ENCODE peak calls at places on chromosomes 11 and 22, in four cellular contexts. T, Y, P and I are unnamed samples.

GRCh38 chr22:29143848-29144785 is 61.6 kb upstream of the EMID1 start:
- DNase-seq in T (peak), Y (no peak), P (no peak), I (no peak)

GRCh38 chr11:9030601-9031000 is 26.8 kb upstream of the NRIP3 start:
- DNase-seq in T (no peak), Y (no peak), P (no peak), I (no peak)

GRCh38 chr11:121323208-121323607 is 30.6 kb downstream of the SC5D start:
- DNase-seq in T (no peak), Y (no peak), P (no peak), I (no peak)

GRCh38 chr11:78392854-78393253 is 24.8 kb downstream of the GAB2 start:
- DNase-seq in T (no peak), Y (no peak), P (no peak), I (no peak)

GRCh38 chr11:72764503-72764902 is 12.3 kb upstream of the ARAP1 start:
- DNase-seq in T (no peak), Y (no peak), P (no peak), I (no peak)

GRCh38 chr22:23225724-23226496 is 45.6 kb downstream of the BCR start:
- DNase-seq in T (no peak), Y (no peak), P (peak), I (no peak)

GRCh38 chr11:118008271-118008903 is 22.2 kb downstream of the IL10RA start:
- DNase-seq in T (no peak), Y (no peak), P (no peak), I (no peak)

GRCh38 chr11:110134120-110134519 is 40.9 kb downstream of the ZC3H12C start:
- DNase-seq in T (peak), Y (no peak), P (no peak), I (no peak)

GRCh38 chr11:44178381-44178780 is 82.9 kb downstream of the EXT2 start:
- DNase-seq in T (no peak), Y (peak), P (no peak), I (no peak)

GRCh38 chr11:71304045-71304444 is 51.7 kb upstream of the SHANK2 start:
- DNase-seq in T (no peak), Y (no peak), P (no peak), I (no peak)

GRCh38 chr11:71120346-71120963 is 131.9 kb downstream of the SHANK2 start:
- DNase-seq in T (peak), Y (peak), P (no peak), I (no peak)

GRCh38 chr11:16572946-16573345 is 165.5 kb upstream of the C11orf58 start:
- DNase-seq in T (no peak), Y (peak), P (no peak), I (no peak)

GRCh38 chr11:63747006-63747405 is 21.6 kb downstream of the ZFTA start:
- DNase-seq in T (no peak), Y (no peak), P (no peak), I (peak)

GRCh38 chr22:46761539-46762237 is 762 bp upstream of the TBC1D22A start:
- DNase-seq in T (no peak), Y (no peak), P (no peak), I (peak)

GRCh38 chr11:27465629-27466028 is 7.0 kb downstream of the LGR4 start:
- DNase-seq in T (no peak), Y (no peak), P (no peak), I (no peak)

GRCh38 chr11:4098026-4098621 is 3.5 kb downstream of the RRM1 start:
- DNase-seq in T (no peak), Y (no peak), P (no peak), I (no peak)

GRCh38 chr11:1936072-1936780 is 10.9 kb upstream of the MRPL23 start:
- DNase-seq in T (no peak), Y (no peak), P (no peak), I (no peak)

GRCh38 chr11:26891501-26891900 is 102.4 kb upstream of the FIBIN start:
- DNase-seq in T (no peak), Y (no peak), P (no peak), I (no peak)

GRCh38 chr22:20656902-20657836 is 116.7 kb upstream of the SERPIND1 start:
- DNase-seq in T (no peak), Y (no peak), P (no peak), I (no peak)

GRCh38 chr22:42743501-42743991 is 22.9 kb upstream of the A4GALT start:
- DNase-seq in T (no peak), Y (peak), P (no peak), I (no peak)

GRCh38 chr11:74319139-74319538 is 7.7 kb upstream of the P4HA3 start:
- DNase-seq in T (no peak), Y (peak), P (no peak), I (no peak)

GRCh38 chr22:46573781-46574437 is 36.5 kb upstream of the CELSR1 start:
- DNase-seq in T (no peak), Y (no peak), P (no peak), I (no peak)

GRCh38 chr11:128720522-128720985 is 26.7 kb downstream of the FLI1 start:
- DNase-seq in T (no peak), Y (peak), P (peak), I (no peak)

GRCh38 chr11:117786099-117786870 is 10.7 kb downstream of the DSCAML1 start:
- DNase-seq in T (peak), Y (no peak), P (no peak), I (no peak)

GRCh38 chr11:67045314-67045713 is 11.3 kb upstream of the RHOD start:
- DNase-seq in T (peak), Y (peak), P (no peak), I (no peak)

GRCh38 chr22:27662359-27663030 is 139.1 kb downstream of the MN1 start:
- DNase-seq in T (no peak), Y (no peak), P (no peak), I (peak)